ENCODE peak calls at places on chromosomes 6 and 20, in eight cellular contexts. P, W, B, L, U, S, A and Y are unnamed samples.

GRCh38 chr6:33633462-33634158 is 12.5 kb downstream of the ITPR3 start:
- DNase-seq in P (peak), L (peak), A (peak), U (peak), W (peak), B (peak), S (peak), Y (peak)

GRCh38 chr6:41427642-41428401 is 92.4 kb downstream of the NCR2 start:
- DNase-seq in P (peak), L (peak), B (peak), A (no peak), U (no peak), S (peak), W (peak), Y (no peak)

GRCh38 chr6:53029262-53029661 is 34.2 kb upstream of the GSTA4 start:
- DNase-seq in A (no peak), S (no peak), W (no peak), L (no peak), P (no peak), B (no peak), U (no peak), Y (no peak)

GRCh38 chr6:137283940-137284910 is 65.0 kb upstream of the IFNGR1 start:
- DNase-seq in S (no peak), U (no peak), A (no peak), L (no peak), W (no peak), B (peak), P (peak), Y (no peak)

GRCh38 chr20:49821850-49822249 is 9.2 kb downstream of the SLC9A8 start:
- DNase-seq in U (no peak), W (no peak), S (no peak), L (no peak), B (no peak), A (no peak), P (no peak), Y (no peak)

GRCh38 chr6:133710826-133711225 is 178.1 kb upstream of the TCF21 start:
- DNase-seq in L (no peak), U (no peak), P (no peak), A (no peak), W (no peak), B (no peak), S (no peak), Y (no peak)

GRCh38 chr6:50457351-50457750 is 256.0 kb upstream of the TFAP2D start:
- DNase-seq in W (no peak), U (no peak), B (no peak), L (no peak), P (no peak), A (no peak), S (no peak), Y (no peak)

GRCh38 chr20:24452498-24453133 is 16.8 kb upstream of the SYNDIG1 start:
- DNase-seq in A (no peak), W (no peak), B (no peak), S (no peak), L (no peak), P (no peak), U (no peak), Y (no peak)

GRCh38 chr6:89297695-89298351 is 17.3 kb downstream of the GABRR2 start:
- DNase-seq in U (peak), B (no peak), S (peak), W (no peak), P (peak), L (no peak), A (peak), Y (peak)

GRCh38 chr6:119602215-119603178 is 252.9 kb upstream of the MAN1A1 start:
- DNase-seq in W (peak), P (no peak), L (no peak), B (no peak), U (no peak), A (no peak), S (no peak), Y (no peak)

GRCh38 chr6:74871757-74872156 is 334.1 kb downstream of the COL12A1 start:
- DNase-seq in P (no peak), S (no peak), A (no peak), W (no peak), U (no peak), L (no peak), B (no peak), Y (no peak)

GRCh38 chr6:108609276-108609769 is 48.6 kb downstream of the FOXO3 start:
- DNase-seq in S (no peak), A (no peak), U (no peak), B (no peak), L (no peak), P (no peak), W (no peak), Y (no peak)

GRCh38 chr6:31465718-31466117 is 32.2 kb upstream of the MICB start:
- DNase-seq in W (no peak), A (no peak), L (no peak), B (no peak), S (no peak), U (no peak), P (no peak), Y (no peak)

GRCh38 chr20:62907377-62908317 is 18.7 kb downstream of the DIDO1 start:
- DNase-seq in P (no peak), A (no peak), U (no peak), S (no peak), L (no peak), B (no peak), W (peak), Y (peak)

GRCh38 chr20:35121186-35121585 is 25.9 kb downstream of the EDEM2 start:
- DNase-seq in U (no peak), P (no peak), W (no peak), S (no peak), B (no peak), L (peak), A (no peak), Y (no peak)

GRCh38 chr6:86407128-86407527 is 530.2 kb upstream of the HTR1E start:
- DNase-seq in A (no peak), U (no peak), W (no peak), P (no peak), S (no peak), L (no peak), B (no peak), Y (no peak)

GRCh38 chr6:130282234-130282995 is 59.7 kb upstream of the SAMD3 start:
- DNase-seq in A (peak), B (no peak), L (no peak), P (peak), S (peak), U (peak), W (peak), Y (no peak)

GRCh38 chr6:42226251-42227143 is 8.8 kb upstream of the MRPS10 start:
- DNase-seq in L (no peak), S (no peak), B (no peak), P (no peak), W (peak), U (no peak), A (peak), Y (no peak)

GRCh38 chr6:54909184-54909583 is 62.6 kb downstream of the FAM83B start:
- DNase-seq in B (no peak), L (no peak), S (no peak), A (no peak), P (no peak), U (no peak), W (no peak), Y (no peak)

GRCh38 chr6:19501737-19502245 is 335.4 kb upstream of the ID4 start:
- DNase-seq in L (no peak), A (no peak), P (no peak), B (no peak), U (no peak), W (no peak), S (no peak), Y (no peak)

GRCh38 chr20:61839912-61840441 is 225.7 kb downstream of the TAF4 start:
- DNase-seq in L (no peak), P (no peak), S (no peak), W (no peak), A (no peak), U (no peak), B (no peak), Y (no peak)

GRCh38 chr6:6885521-6886088 is 222.2 kb upstream of the RREB1 start:
- DNase-seq in P (no peak), A (no peak), W (no peak), U (no peak), B (peak), S (no peak), L (peak), Y (peak)

GRCh38 chr6:110646419-110646698 is 168.9 kb downstream of the CDK19 start:
- DNase-seq in A (no peak), L (no peak), B (no peak), U (no peak), P (no peak), S (no peak), W (no peak), Y (no peak)

GRCh38 chr20:23874747-23875146 is 4.8 kb downstream of the CST5 start:
- DNase-seq in W (no peak), A (no peak), B (no peak), L (no peak), P (no peak), U (no peak), S (no peak), Y (no peak)

GRCh38 chr6:40482532-40482931 is 104.6 kb downstream of the LRFN2 start:
- DNase-seq in U (no peak), S (no peak), P (no peak), W (no peak), B (peak), L (no peak), A (no peak), Y (no peak)

GRCh38 chr6:109512271-109512817 is 29.3 kb upstream of the ZBTB24 start:
- DNase-seq in P (no peak), W (no peak), S (no peak), B (no peak), A (no peak), U (no peak), L (no peak), Y (no peak)

GRCh38 chr6:99521557-99522286 is 6.5 kb upstream of the USP45 start:
- DNase-seq in U (no peak), A (no peak), S (no peak), L (peak), W (peak), P (no peak), B (peak), Y (no peak)

GRCh38 chr20:58048096-58048702 is 180.3 kb downstream of the ANKRD60 start:
- DNase-seq in U (no peak), L (no peak), A (peak), B (no peak), S (no peak), W (peak), P (no peak), Y (peak)

GRCh38 chr6:10585232-10585887 is 64.2 kb downstream of the GCNT2 start:
- DNase-seq in A (no peak), P (no peak), B (no peak), W (no peak), S (no peak), U (no peak), L (no peak), Y (no peak)

GRCh38 chr6:70394518-70395300 is 18.6 kb upstream of the FAM135A start:
- DNase-seq in A (no peak), W (no peak), U (no peak), B (no peak), S (no peak), P (no peak), L (no peak), Y (no peak)